ENCODE peak calls at places on chromosomes 16 and 17, in eight cellular contexts. D is HuH-7.5; E is smooth muscle cell of the brain vasculature; L is CD4-positive, alpha-beta T cell; O is MCF 10A; Q is activated naive CD8-positive, alpha-beta T cell treated with anti-CD3 and anti-CD28 coated beads, Interleukin-2, amount 50 U/mL, for 24 hours; A is hepatic stellate cell; B is iPS DF 6.9. K is an unnamed sample.

GRCh38 chr17:3857261-3858105 is 11.4 kb upstream of the NCBP3 start:
- DNase-seq in O (no peak), D (no peak), A (no peak), L (no peak), B (no peak), Q (no peak), E (no peak), K (no peak)

GRCh38 chr17:5784791-5785190 is 200.5 kb upstream of the NLRP1 start:
- DNase-seq in E (no peak), B (no peak), A (no peak), L (no peak), O (peak; percentile 20), Q (no peak), D (no peak), K (no peak)

GRCh38 chr17:61597606-61598005 is 6.6 kb upstream of the NACA2 start:
- DNase-seq in A (no peak), B (no peak), O (no peak), L (no peak), E (no peak), Q (no peak), D (no peak), K (no peak)

GRCh38 chr17:60421273-60422161 is 772 bp upstream of the CHCT1 start:
- DNase-seq in D (peak; percentile 80), A (peak; percentile 83), B (peak; percentile 35), O (no peak), E (no peak), Q (peak; percentile 80), L (peak; percentile 68), K (peak; percentile 84)

GRCh38 chr16:2339521-2340484 is 725 bp downstream of the ABCA3 start:
- DNase-seq in D (peak; percentile 47), A (peak; percentile 40), Q (peak; percentile 43), O (peak; percentile 30), B (no peak), E (no peak), L (peak; percentile 33), K (peak; percentile 64)

GRCh38 chr17:32102172-32102571 is 40.1 kb upstream of the RHOT1 start:
- DNase-seq in D (no peak), A (no peak), Q (no peak), B (no peak), E (no peak), L (no peak), O (no peak), K (no peak)

GRCh38 chr16:2675021-2675420 is 7.3 kb upstream of the KCTD5 start:
- DNase-seq in Q (no peak), B (no peak), D (no peak), E (no peak), A (no peak), O (no peak), L (no peak), K (no peak)

GRCh38 chr17:17613708-17614114 is 22.2 kb upstream of the PEMT start:
- DNase-seq in A (peak; percentile 60), O (peak; percentile 69), E (peak; percentile 26), D (peak; percentile 36), L (peak; percentile 18), Q (peak; percentile 47), B (peak; percentile 66), K (peak; percentile 57)

GRCh38 chr17:69175812-69176517 is 34.3 kb upstream of the ABCA6 start:
- DNase-seq in B (no peak), O (peak; percentile 93), E (peak; percentile 31), D (no peak), Q (no peak), L (no peak), A (peak; percentile 12), K (no peak)

GRCh38 chr17:48606892-48607241 is 2.1 kb upstream of the HOXB6 start:
- DNase-seq in E (no peak), L (no peak), A (no peak), O (no peak), B (no peak), D (no peak), Q (no peak), K (no peak)

GRCh38 chr17:46922487-46922803 is 515 bp upstream of the GOSR2 start:
- DNase-seq in E (no peak), O (no peak), B (no peak), L (no peak), Q (no peak), D (no peak), A (no peak), K (no peak)

GRCh38 chr16:3583303-3584038 is 6.3 kb upstream of the NLRC3 start:
- DNase-seq in Q (no peak), L (no peak), D (no peak), A (no peak), E (no peak), B (no peak), O (no peak), K (no peak)

GRCh38 chr17:13228711-13229110 is 210.9 kb upstream of the ELAC2 start:
- DNase-seq in Q (no peak), E (no peak), A (no peak), D (no peak), O (no peak), L (no peak), B (no peak), K (no peak)

GRCh38 chr17:3038941-3039340 is 24.5 kb downstream of the OR1D5 start:
- DNase-seq in D (no peak), O (no peak), E (no peak), Q (no peak), B (no peak), L (no peak), A (no peak), K (no peak)

GRCh38 chr17:80833952-80834895 is 157.4 kb upstream of the CHMP6 start:
- DNase-seq in E (no peak), O (no peak), A (no peak), L (no peak), D (no peak), Q (no peak), B (no peak), K (no peak)

GRCh38 chr16:74275031-74275636 is 21.5 kb upstream of the PSMD7 start:
- DNase-seq in Q (no peak), B (no peak), L (no peak), E (no peak), D (no peak), O (peak; percentile 24), A (peak; percentile 15), K (peak; percentile 49)

GRCh38 chr17:77924757-77925336 is 33.7 kb upstream of the TNRC6C start:
- DNase-seq in E (no peak), D (no peak), O (peak; percentile 22), Q (no peak), A (peak; percentile 40), B (peak; percentile 71), L (no peak), K (peak; percentile 96)

K was measured in erythroblast.